ENCODE peak calls at places on chromosome 15, in seven cellular contexts. D, L, W, M, I, A and T are unnamed samples.

GRCh38 chr15:33700695-33701303 is 267.5 kb upstream of the CHRM5 start:
- DNase-seq in D (peak), W (peak), I (peak), M (peak), A (peak), L (peak), T (no peak)

GRCh38 chr15:48191574-48192225 is at the start of gene CTXN2:
- DNase-seq in M (peak), A (no peak), I (no peak), W (no peak), L (no peak), D (no peak), T (no peak)

GRCh38 chr15:72796515-72797337 is 13.2 kb upstream of the ADPGK start:
- DNase-seq in D (peak), L (no peak), M (peak), A (peak), I (peak), W (peak), T (no peak)

GRCh38 chr15:42890161-42890913 is 30.2 kb downstream of the TTBK2 start:
- DNase-seq in D (peak), W (no peak), A (peak), I (peak), L (no peak), M (peak), T (no peak)

GRCh38 chr15:50044406-50044805 is 74.6 kb downstream of the ATP8B4 start:
- DNase-seq in D (no peak), A (no peak), M (no peak), W (no peak), L (no peak), I (no peak), T (no peak)

GRCh38 chr15:81313686-81314085 is 10.3 kb downstream of the STARD5 start:
- DNase-seq in I (no peak), A (no peak), L (no peak), W (no peak), M (no peak), D (no peak), T (no peak)

GRCh38 chr15:90154861-90155626 is 46.1 kb upstream of the SEMA4B start:
- DNase-seq in D (no peak), L (no peak), I (peak), W (peak), A (peak), M (no peak), T (no peak)

GRCh38 chr15:78069630-78070029 is 7.9 kb downstream of the TBC1D2B start:
- DNase-seq in M (no peak), D (no peak), I (no peak), W (no peak), A (no peak), L (no peak), T (no peak)

GRCh38 chr15:91855684-91856553 is 2.4 kb downstream of the SLCO3A1 start:
- DNase-seq in W (no peak), A (no peak), L (no peak), M (peak), D (no peak), I (peak), T (no peak)

GRCh38 chr15:50953302-50953701 is 44.8 kb downstream of the AP4E1 start:
- DNase-seq in D (no peak), I (peak), M (no peak), A (peak), L (no peak), W (no peak), T (no peak)

GRCh38 chr15:92906563-92907081 is 6.5 kb downstream of the CHD2 start:
- DNase-seq in D (no peak), M (no peak), I (peak), W (no peak), A (peak), L (no peak), T (no peak)

GRCh38 chr15:91849749-91850161 is 3.8 kb upstream of the SLCO3A1 start:
- DNase-seq in W (no peak), I (peak), M (peak), A (peak), L (no peak), D (no peak), T (no peak)

GRCh38 chr15:48643776-48644497 is 1.6 kb downstream of the FBN1 start:
- DNase-seq in L (no peak), A (no peak), W (no peak), M (no peak), D (no peak), I (peak), T (no peak)

GRCh38 chr15:71133734-71134464 is 18.6 kb downstream of the THSD4 start:
- DNase-seq in I (no peak), L (no peak), D (peak), M (no peak), A (no peak), W (no peak), T (no peak)

GRCh38 chr15:90957105-90957790 is 2.6 kb downstream of the RCCD1 start:
- DNase-seq in M (peak), L (no peak), I (peak), W (no peak), A (peak), D (no peak), T (peak)

GRCh38 chr15:90594297-90594696 is 64.6 kb downstream of the CRTC3 start:
- DNase-seq in M (peak), A (no peak), I (no peak), D (peak), L (no peak), W (peak), T (no peak)

GRCh38 chr15:77688270-77689058 is 55.8 kb upstream of the LINGO1 start:
- DNase-seq in W (no peak), L (no peak), A (no peak), I (no peak), D (no peak), M (no peak), T (no peak)

GRCh38 chr15:49815937-49816336 is 195.1 kb downstream of the DTWD1 start:
- DNase-seq in I (peak), D (no peak), W (no peak), L (peak), A (peak), M (no peak), T (no peak)

GRCh38 chr15:82064824-82065223 is 19.0 kb upstream of the MEX3B start:
- DNase-seq in M (no peak), A (no peak), L (no peak), W (no peak), D (no peak), I (peak), T (no peak)

GRCh38 chr15:44264148-44264547 is 24.4 kb upstream of the GOLM2 start:
- DNase-seq in D (no peak), W (no peak), I (no peak), L (no peak), A (no peak), M (no peak), T (no peak)

GRCh38 chr15:75732809-75733451 is 20.3 kb upstream of the CSPG4 start:
- DNase-seq in A (peak), W (peak), I (peak), L (no peak), M (peak), D (peak), T (peak)

GRCh38 chr15:70098461-70099166 is 897 bp upstream of the TLE3 start:
- DNase-seq in W (peak), I (no peak), M (peak), D (no peak), A (peak), L (no peak), T (peak)

GRCh38 chr15:54373332-54373731 is 395.1 kb downstream of the UNC13C start:
- DNase-seq in L (no peak), A (no peak), D (no peak), W (no peak), M (no peak), I (no peak), T (no peak)

GRCh38 chr15:86201313-86202008 is 121.8 kb downstream of the AGBL1 start:
- DNase-seq in I (no peak), D (no peak), W (no peak), A (no peak), M (peak), L (no peak), T (no peak)

GRCh38 chr15:86439614-86440013 is 359.9 kb downstream of the AGBL1 start:
- DNase-seq in L (no peak), D (no peak), W (no peak), I (no peak), M (no peak), A (no peak), T (no peak)

GRCh38 chr15:100725121-100726069 is 123.0 kb downstream of the ASB7 start:
- DNase-seq in D (no peak), I (peak), M (no peak), W (no peak), A (peak), L (no peak), T (no peak)

GRCh38 chr15:60678632-60679031 is 199.7 kb upstream of the ICE2 start:
- DNase-seq in D (no peak), I (no peak), M (no peak), W (no peak), A (no peak), L (no peak), T (no peak)

GRCh38 chr15:25694238-25694584 is 168.9 kb downstream of the ATP10A start:
- DNase-seq in M (no peak), I (no peak), W (no peak), L (no peak), D (no peak), A (no peak), T (peak)

GRCh38 chr15:25691544-25692430 is 171.3 kb downstream of the ATP10A start:
- DNase-seq in W (no peak), A (peak), I (peak), L (no peak), D (no peak), M (peak), T (peak)

GRCh38 chr15:25694823-25695312 is 168.3 kb downstream of the ATP10A start:
- DNase-seq in I (no peak), L (no peak), A (no peak), D (no peak), M (no peak), W (no peak), T (peak)

GRCh38 chr15:25695875-25696760 is 167.0 kb downstream of the ATP10A start:
- DNase-seq in A (no peak), D (no peak), M (no peak), W (no peak), I (no peak), L (no peak), T (peak)

GRCh38 chr15:25693321-25694237 is 169.5 kb downstream of the ATP10A start:
- DNase-seq in W (no peak), L (no peak), I (peak), M (peak), A (peak), D (peak), T (peak)
- TF ChIP-seq CTCF in W (peak), L (peak), I (peak), M (peak), A (peak), D (peak), T (peak)

GRCh38 chr15:31974855-31975421 is 55.4 kb upstream of the CHRNA7 start:
- DNase-seq in I (peak), A (peak), D (no peak), W (no peak), L (no peak), M (peak), T (no peak)

GRCh38 chr15:31977138-31977537 is 53.2 kb upstream of the CHRNA7 start:
- DNase-seq in I (no peak), L (no peak), D (no peak), W (no peak), M (no peak), A (no peak), T (no peak)

GRCh38 chr15:31974154-31974794 is 56.0 kb upstream of the CHRNA7 start:
- DNase-seq in W (no peak), M (peak), D (no peak), I (no peak), L (no peak), A (no peak), T (no peak)

GRCh38 chr15:31975446-31976229 is 54.7 kb upstream of the CHRNA7 start:
- DNase-seq in W (no peak), I (no peak), L (no peak), A (no peak), D (no peak), M (peak), T (no peak)

DNA sequence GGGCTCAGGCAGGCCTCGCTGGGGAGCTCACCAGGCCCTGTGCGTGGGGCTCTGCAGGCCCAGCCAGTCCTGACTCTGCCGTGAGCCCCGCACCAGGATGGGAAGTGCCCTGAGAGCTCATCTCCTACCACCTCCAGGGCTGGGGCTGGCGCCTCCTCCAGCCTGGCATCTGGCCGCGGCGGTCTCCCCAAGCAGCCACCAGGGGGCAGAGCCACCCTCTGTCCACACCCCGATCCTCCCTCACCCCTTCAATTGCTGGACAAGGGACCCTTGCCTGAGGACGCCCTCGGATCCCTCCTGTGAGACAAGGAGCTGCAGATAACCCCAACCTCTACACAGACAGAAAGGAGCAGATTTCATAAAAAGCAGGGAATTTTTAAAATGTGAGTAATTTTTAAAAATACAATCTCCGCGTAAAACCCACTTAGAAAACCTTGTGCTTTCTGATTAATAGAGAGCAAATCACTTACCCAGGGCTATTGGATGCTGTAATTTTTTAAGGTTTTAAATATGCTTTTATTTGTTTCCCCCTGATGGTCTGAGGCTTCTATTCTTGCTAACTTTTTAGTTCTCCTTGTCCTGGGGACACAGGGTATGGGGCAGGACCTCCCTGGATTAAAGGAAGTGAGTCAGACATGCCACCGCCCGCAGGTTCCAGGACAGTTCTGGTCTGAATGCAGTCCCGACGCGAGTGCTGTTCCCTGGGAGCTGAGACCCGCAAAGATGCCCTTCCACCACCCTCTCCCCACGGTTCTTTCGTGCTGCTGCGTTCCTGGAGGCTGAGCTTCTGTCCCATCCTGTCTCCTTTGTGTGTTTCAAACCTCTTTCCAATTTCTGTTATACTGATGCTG is 52.3 kb upstream of the CHRNA7 start:
- DNase-seq in D (peak), M (peak), W (peak), A (peak), I (peak), L (no peak), T (no peak)
- TF ChIP-seq CTCF in D (peak), M (peak), W (peak), A (peak), I (peak), L (peak), T (peak)

DNA sequence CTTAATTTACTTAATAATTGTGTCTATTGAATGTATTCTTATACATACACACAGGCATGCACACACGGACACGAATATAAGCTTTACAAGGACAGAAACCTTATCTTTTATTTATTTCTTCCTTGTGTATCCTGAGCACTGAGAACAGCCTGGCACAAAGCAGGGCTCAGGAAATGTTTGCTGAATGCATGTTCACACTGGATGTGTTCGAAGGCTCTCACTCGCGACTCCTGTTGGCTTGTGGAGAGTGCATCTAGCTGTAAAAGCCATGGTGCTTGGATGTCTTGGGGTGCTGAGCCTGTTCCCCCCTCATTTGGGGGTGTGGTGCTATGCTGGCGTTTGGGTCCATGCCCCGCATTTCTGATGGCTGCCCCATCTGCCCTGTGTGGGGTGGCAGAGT is 148.3 kb downstream of the IGF1R start:
- DNase-seq in L (no peak), A (no peak), D (peak), I (no peak), W (no peak), M (no peak), T (no peak)
- TF ChIP-seq CTCF in L (no peak), A (no peak), D (no peak), I (no peak), W (no peak), M (no peak), T (no peak)

DNA sequence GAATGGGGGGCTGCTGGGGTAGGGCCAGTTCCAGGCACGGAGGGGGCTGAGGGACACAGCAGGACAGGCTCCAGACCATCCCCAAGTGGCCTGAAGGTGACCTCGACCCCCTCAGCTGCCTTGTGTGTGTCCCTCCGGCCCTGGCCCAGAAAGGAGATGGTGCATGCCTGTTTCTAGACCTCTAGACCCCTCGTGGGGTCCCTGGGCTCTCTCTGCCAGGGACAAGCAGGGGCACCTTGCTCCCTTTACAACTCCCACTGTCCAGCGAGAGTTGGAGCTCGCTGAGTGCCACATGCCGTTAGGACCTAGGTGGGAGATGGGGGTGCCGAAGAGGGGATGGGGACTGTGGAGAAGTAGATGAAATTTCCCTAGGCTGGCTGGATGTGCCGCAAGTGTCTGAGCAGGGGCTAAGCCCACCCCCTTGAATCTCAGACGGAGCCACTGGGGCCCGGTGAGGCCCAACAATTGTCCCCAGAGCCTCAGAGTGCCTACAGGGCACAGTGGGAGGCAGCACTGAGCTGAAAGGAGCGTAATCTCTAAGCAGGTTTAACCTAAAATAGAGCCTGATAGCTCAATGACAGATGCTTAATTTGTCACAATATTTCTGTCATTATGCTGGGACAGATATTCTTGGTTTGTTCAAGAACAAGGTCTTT is 23.7 kb upstream of the KLF13 start:
- DNase-seq in W (no peak), L (no peak), I (no peak), A (no peak), D (no peak), M (peak), T (no peak)
- TF ChIP-seq CTCF in W (no peak), L (peak), I (peak), A (no peak), D (no peak), M (peak), T (no peak)

DNA sequence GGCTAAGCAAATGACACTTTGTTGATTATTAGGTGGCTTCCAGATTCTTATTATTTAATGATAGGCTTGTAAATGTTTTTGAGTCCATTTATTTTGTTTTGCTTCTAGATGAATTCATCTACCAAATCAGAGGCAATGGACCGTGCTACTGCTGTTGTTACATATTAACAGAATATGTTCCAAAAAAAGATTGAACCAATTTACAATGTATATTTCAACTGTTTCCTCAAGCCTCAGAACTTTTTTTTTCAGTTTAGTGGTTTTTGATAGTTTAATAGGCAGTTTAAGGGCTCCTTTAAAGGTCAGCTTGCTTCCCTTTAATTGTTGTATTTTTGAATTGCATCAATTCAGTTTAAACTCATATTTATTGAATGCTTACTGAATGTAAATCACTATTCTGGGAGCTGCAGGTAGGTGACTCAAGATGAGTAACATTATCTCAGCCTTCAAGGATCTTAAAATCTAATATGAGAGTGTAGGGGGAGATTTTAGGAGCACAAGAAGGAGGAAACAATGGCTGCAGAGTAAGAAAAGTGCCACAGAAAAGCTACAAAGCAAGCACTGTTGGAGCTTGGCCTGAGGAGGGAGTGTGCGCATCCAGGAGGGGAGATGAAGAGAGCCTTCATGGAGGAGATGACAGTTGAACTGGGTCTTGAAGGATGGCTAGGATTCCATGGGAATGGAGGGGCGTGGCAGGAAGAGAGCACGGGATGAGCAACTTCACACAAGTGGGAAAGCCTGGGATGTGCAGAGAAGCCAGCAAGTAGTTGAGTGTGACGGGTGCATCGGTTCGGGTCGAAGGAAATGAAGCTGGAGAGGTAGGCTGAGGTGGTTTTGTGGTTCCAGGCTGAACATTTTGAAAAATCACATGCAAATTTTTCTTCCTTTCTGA is 14.7 kb downstream of the MAP2K1 start:
- DNase-seq in W (no peak), A (no peak), D (no peak), L (no peak), M (peak), I (peak), T (no peak)
- TF ChIP-seq CTCF in W (no peak), A (no peak), D (no peak), L (peak), M (peak), I (peak), T (no peak)

GRCh38 chr15:37375529-37375928 is 275.2 kb upstream of the MEIS2 start:
- DNase-seq in D (no peak), W (no peak), I (no peak), L (no peak), M (peak), A (no peak), T (no peak)
- TF ChIP-seq CTCF in D (no peak), W (no peak), I (no peak), L (no peak), M (no peak), A (no peak), T (no peak)

GRCh38 chr15:64979252-64979710 is 10.4 kb downstream of the SPG21 start:
- DNase-seq in D (no peak), A (no peak), M (peak), L (no peak), W (no peak), I (no peak), T (no peak)
- TF ChIP-seq CTCF in D (no peak), A (no peak), M (no peak), L (no peak), W (no peak), I (no peak), T (no peak)